ENCODE peak calls at places on chromosomes 4 and X, in four cellular contexts. S, C, E and F are unnamed samples.

GRCh38 chr4:4559596-4559995 is 17.7 kb upstream of the STX18 start:
- DNase-seq in S (peak), E (no peak), C (no peak), F (no peak)

GRCh38 chr4:74499986-74500781 is 55.2 kb downstream of the AREG start:
- DNase-seq in C (no peak), E (no peak), S (no peak), F (no peak)

GRCh38 chr4:166733686-166734085 is 500.6 kb downstream of the SPOCK3 start:
- DNase-seq in C (no peak), S (no peak), E (no peak), F (no peak)

GRCh38 chr4:73589887-73590801 is 30.1 kb downstream of the RASSF6 start:
- DNase-seq in C (peak), S (peak), E (no peak), F (no peak)

GRCh38 chr4:147518846-147519767 is 38.2 kb downstream of the EDNRA start:
- DNase-seq in S (peak), E (no peak), C (peak), F (peak)

GRCh38 chr4:88452941-88453340 is 4.0 kb upstream of the HERC5 start:
- DNase-seq in S (no peak), E (no peak), C (no peak), F (no peak)

GRCh38 chr4:159267023-159267939 is 164.4 kb downstream of the RAPGEF2 start:
- DNase-seq in S (no peak), C (no peak), E (no peak), F (no peak)

GRCh38 chrX:13128104-13128503 is 83.7 kb upstream of the FAM9C start:
- DNase-seq in S (peak), C (no peak), E (no peak), F (no peak)